ENCODE peak calls at places on chromosome 1, in ten cellular contexts. One of them, this sample, is unnamed.

GRCh38 chr1:3017440-3018050 is 3.7 kb upstream of the ACTRT2 start:
- DNase-seq in ovary: no peak
- DNase-seq in nucleus accumbens: no peak
- DNase-seq in AG10803: no peak
- DNase-seq in cerebellum: no peak
- DNase-seq in erythroblast: no peak
- DNase-seq in HEK293T: no peak
- DNase-seq in dorsolateral prefrontal cortex: peak; percentile 25
- DNase-seq in CD8-positive, alpha-beta T cell: no peak
- DNase-seq in MV-4-11: no peak
- DNase-seq in this sample: no peak

GRCh38 chr1:109969430-109969829 is 15.1 kb upstream of the AHCYL1 start:
- DNase-seq in HEK293T: no peak
- DNase-seq in dorsolateral prefrontal cortex: no peak
- DNase-seq in AG10803: peak; percentile 84
- DNase-seq in cerebellum: no peak
- DNase-seq in nucleus accumbens: no peak
- DNase-seq in CD8-positive, alpha-beta T cell: no peak
- DNase-seq in ovary: no peak
- DNase-seq in MV-4-11: peak; percentile 91
- DNase-seq in erythroblast: no peak
- DNase-seq in this sample: no peak

GRCh38 chr1:23864801-23865542 is 3.1 kb downstream of the FUCA1 start:
- DNase-seq in dorsolateral prefrontal cortex: no peak
- DNase-seq in cerebellum: no peak
- DNase-seq in ovary: no peak
- DNase-seq in CD8-positive, alpha-beta T cell: no peak
- DNase-seq in AG10803: no peak
- DNase-seq in nucleus accumbens: no peak
- DNase-seq in HEK293T: no peak
- DNase-seq in erythroblast: no peak
- DNase-seq in MV-4-11: peak; percentile 59
- DNase-seq in this sample: no peak

GRCh38 chr1:187038789-187039188 is 210.0 kb downstream of the PLA2G4A start:
- DNase-seq in nucleus accumbens: no peak
- DNase-seq in cerebellum: no peak
- DNase-seq in ovary: no peak
- DNase-seq in dorsolateral prefrontal cortex: no peak
- DNase-seq in HEK293T: no peak
- DNase-seq in MV-4-11: peak; percentile 20
- DNase-seq in CD8-positive, alpha-beta T cell: no peak
- DNase-seq in AG10803: no peak
- DNase-seq in erythroblast: no peak
- DNase-seq in this sample: no peak

GRCh38 chr1:3002349-3003038 is 18.8 kb upstream of the ACTRT2 start:
- DNase-seq in cerebellum: no peak
- DNase-seq in ovary: no peak
- DNase-seq in nucleus accumbens: no peak
- DNase-seq in HEK293T: no peak
- DNase-seq in AG10803: no peak
- DNase-seq in dorsolateral prefrontal cortex: peak; percentile 22
- DNase-seq in MV-4-11: no peak
- DNase-seq in erythroblast: no peak
- DNase-seq in CD8-positive, alpha-beta T cell: no peak
- DNase-seq in this sample: no peak

GRCh38 chr1:6443339-6444115 is 19.0 kb downstream of the ESPN start:
- DNase-seq in erythroblast: no peak
- DNase-seq in cerebellum: no peak
- DNase-seq in dorsolateral prefrontal cortex: no peak
- DNase-seq in ovary: no peak
- DNase-seq in AG10803: no peak
- DNase-seq in HEK293T: no peak
- DNase-seq in nucleus accumbens: no peak
- DNase-seq in MV-4-11: no peak
- DNase-seq in CD8-positive, alpha-beta T cell: no peak
- DNase-seq in this sample: no peak

GRCh38 chr1:32066489-32066873 is 6.3 kb upstream of the TMEM39B start:
- DNase-seq in ovary: no peak
- DNase-seq in AG10803: peak; percentile 77
- DNase-seq in dorsolateral prefrontal cortex: no peak
- DNase-seq in MV-4-11: peak; percentile 100
- DNase-seq in CD8-positive, alpha-beta T cell: no peak
- DNase-seq in nucleus accumbens: no peak
- DNase-seq in HEK293T: no peak
- DNase-seq in cerebellum: no peak
- DNase-seq in erythroblast: peak; percentile 83
- DNase-seq in this sample: peak; percentile 21

GRCh38 chr1:55716610-55717009 is 501.4 kb upstream of the USP24 start:
- DNase-seq in ovary: no peak
- DNase-seq in HEK293T: no peak
- DNase-seq in MV-4-11: no peak
- DNase-seq in CD8-positive, alpha-beta T cell: no peak
- DNase-seq in dorsolateral prefrontal cortex: no peak
- DNase-seq in cerebellum: no peak
- DNase-seq in erythroblast: no peak
- DNase-seq in nucleus accumbens: no peak
- DNase-seq in AG10803: peak; percentile 60
- DNase-seq in this sample: no peak

GRCh38 chr1:22255341-22256212 is 112.7 kb upstream of the WNT4 start:
- DNase-seq in erythroblast: no peak
- DNase-seq in dorsolateral prefrontal cortex: no peak
- DNase-seq in nucleus accumbens: no peak
- DNase-seq in cerebellum: no peak
- DNase-seq in ovary: no peak
- DNase-seq in HEK293T: no peak
- DNase-seq in AG10803: no peak
- DNase-seq in CD8-positive, alpha-beta T cell: no peak
- DNase-seq in MV-4-11: no peak
- DNase-seq in this sample: no peak

GRCh38 chr1:201332616-201333335 is 44.7 kb downstream of the TNNT2 start:
- DNase-seq in MV-4-11: no peak
- DNase-seq in ovary: no peak
- DNase-seq in cerebellum: no peak
- DNase-seq in HEK293T: no peak
- DNase-seq in CD8-positive, alpha-beta T cell: no peak
- DNase-seq in AG10803: no peak
- DNase-seq in erythroblast: no peak
- DNase-seq in dorsolateral prefrontal cortex: no peak
- DNase-seq in nucleus accumbens: no peak
- DNase-seq in this sample: no peak